ENCODE peak calls at places on chromosomes 16 and 17, in six cellular contexts. K is kidney, M is gastrocnemius medialis, W is pancreas, U is right atrium auricular region, E is transverse colon. O is an unnamed sample.
A peak's percentile ranks its signal among the peaks of the same experiment; 100 is the strongest.

GRCh38 chr16:74279805-74280204 is 16.8 kb upstream of the PSMD7 start:
- DNase-seq in K (no peak), M (no peak), W (no peak), U (no peak), E (no peak), O (no peak)

GRCh38 chr16:27706156-27706705 is 156.3 kb downstream of the KATNIP start:
- DNase-seq in K (peak; percentile 12), M (no peak), W (no peak), U (no peak), E (no peak), O (no peak)

GRCh38 chr17:52035336-52035915 is 123.1 kb downstream of the CA10 start:
- DNase-seq in K (no peak), M (no peak), W (no peak), U (no peak), E (no peak), O (no peak)

GRCh38 chr17:44543905-44544523 is 13.3 kb upstream of the FZD2 start:
- DNase-seq in K (no peak), M (no peak), W (no peak), U (no peak), E (no peak), O (no peak)

GRCh38 chr16:67372664-67373063 is 20.6 kb downstream of the TPPP3 start:
- DNase-seq in K (no peak), M (no peak), W (no peak), U (no peak), E (no peak), O (no peak)

GRCh38 chr16:30397776-30398659 is 2.8 kb downstream of the ZNF48 start:
- DNase-seq in K (no peak), M (no peak), W (no peak), U (no peak), E (no peak), O (no peak)

GRCh38 chr16:54846761-54847160 is 83.9 kb upstream of the IRX5 start:
- DNase-seq in K (no peak), M (no peak), W (no peak), U (no peak), E (no peak), O (no peak)

GRCh38 chr17:80931421-80932265 is 60.0 kb upstream of the CHMP6 start:
- DNase-seq in K (peak; percentile 34), M (no peak), W (no peak), U (no peak), E (no peak), O (no peak)

GRCh38 chr17:21512307-21513011 is 136.3 kb downstream of the KCNJ12 start:
- DNase-seq in K (no peak), M (no peak), W (no peak), U (no peak), E (no peak), O (no peak)

GRCh38 chr17:47934856-47935255 is 6.5 kb upstream of the PNPO start:
- DNase-seq in K (no peak), M (no peak), W (no peak), U (no peak), E (no peak), O (no peak)

GRCh38 chr16:54007504-54007903 is 279.1 kb downstream of the IRX3 start:
- DNase-seq in K (no peak), M (no peak), W (no peak), U (no peak), E (no peak), O (no peak)

GRCh38 chr17:61903251-61903650 is 24.5 kb downstream of the INTS2 start:
- DNase-seq in K (no peak), M (no peak), W (no peak), U (no peak), E (no peak), O (no peak)

GRCh38 chr17:4270746-4271145 is 7.0 kb upstream of the ANKFY1 start:
- DNase-seq in K (no peak), M (no peak), W (no peak), U (no peak), E (no peak), O (no peak)

GRCh38 chr16:23905027-23905426 is 69.2 kb downstream of the PRKCB start:
- DNase-seq in K (peak; percentile 79), M (no peak), W (no peak), U (no peak), E (peak; percentile 21), O (no peak)

GRCh38 chr17:82160081-82160480 is 52.6 kb downstream of the CCDC57 start:
- DNase-seq in K (peak; percentile 3), M (no peak), W (no peak), U (no peak), E (no peak), O (no peak)

GRCh38 chr17:79065105-79065670 is 9.4 kb upstream of the ENGASE start:
- DNase-seq in K (no peak), M (peak; percentile 38), W (no peak), U (no peak), E (peak; percentile 75), O (no peak)

GRCh38 chr17:8835106-8835505 is 32.4 kb downstream of the PIK3R6 start:
- DNase-seq in K (no peak), M (no peak), W (no peak), U (peak; percentile 16), E (no peak), O (no peak)

GRCh38 chr16:30948087-30948955 is 547 bp upstream of the ORAI3 start:
- DNase-seq in K (peak; percentile 97), M (peak; percentile 84), W (peak; percentile 85), U (peak; percentile 97), E (peak; percentile 81), O (peak; percentile 95)

GRCh38 chr17:79186406-79186805 is 111.8 kb downstream of the ENGASE start:
- DNase-seq in K (no peak), M (no peak), W (no peak), U (no peak), E (no peak), O (no peak)

GRCh38 chr17:79536212-79536840 is 74.5 kb downstream of the RBFOX3 start:
- DNase-seq in K (peak; percentile 52), M (no peak), W (no peak), U (no peak), E (no peak), O (no peak)

GRCh38 chr17:45248132-45248936 is 13.6 kb downstream of the SPATA32 start:
- DNase-seq in K (peak; percentile 90), M (no peak), W (peak; percentile 67), U (no peak), E (peak; percentile 83), O (peak; percentile 59)

GRCh38 chr16:83023011-83023410 is 396.2 kb downstream of the CDH13 start:
- DNase-seq in K (no peak), M (no peak), W (no peak), U (no peak), E (no peak), O (no peak)

GRCh38 chr16:88903267-88903666 is 36.8 kb upstream of the PABPN1L start:
- DNase-seq in K (no peak), M (peak; percentile 71), W (no peak), U (no peak), E (no peak), O (no peak)

DNA sequence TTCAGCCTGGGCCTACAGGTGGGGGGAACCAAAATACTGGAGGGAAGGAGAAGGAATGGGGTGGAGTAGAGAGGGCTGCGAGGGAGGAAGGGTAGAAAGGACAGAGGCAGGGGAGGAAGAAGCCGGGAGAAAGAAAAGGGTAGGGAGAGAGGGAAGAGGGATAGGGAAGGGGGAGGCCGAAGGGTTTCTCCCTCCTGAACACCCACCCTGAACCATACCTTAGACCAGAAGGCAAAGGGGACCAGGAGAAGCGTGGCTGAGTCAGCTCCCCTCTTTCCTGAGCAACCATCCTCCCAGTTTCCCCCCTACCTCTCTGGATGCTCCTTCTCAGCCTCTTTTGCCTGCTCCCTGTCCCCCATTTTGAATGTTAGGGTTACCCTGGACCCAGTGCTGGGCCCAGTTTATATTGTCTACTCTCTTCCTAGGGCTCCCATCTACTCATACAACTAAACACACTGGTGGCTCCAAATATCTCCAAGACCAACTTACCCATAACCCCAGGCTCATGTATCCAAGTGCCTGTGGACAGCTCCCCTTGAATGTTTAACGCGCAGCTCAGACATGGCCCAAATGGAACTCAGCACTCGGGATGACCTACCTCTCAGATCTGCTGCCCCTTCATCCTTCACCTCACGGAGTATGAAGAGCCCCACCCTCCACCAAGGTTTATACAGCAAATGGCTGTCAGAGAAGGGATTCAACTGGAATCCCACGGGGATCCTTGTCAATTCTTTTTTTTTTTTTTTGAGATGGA is 7.8 kb downstream of the TSPOAP1 start:
- DNase-seq in K (peak; percentile 6), M (no peak), W (no peak), U (no peak), E (no peak), O (no peak)
- H3K27ac ChIP-seq in K (no peak overlapping the region), M (no peak overlapping the region), W (no peak overlapping the region), U (no peak overlapping the region), E (no peak overlapping the region), O (no peak overlapping the region)

GRCh38 chr16:35391328-35391727 is 1931.9 kb downstream of the TP53TG3F start:
- DNase-seq in K (no peak), M (no peak), W (peak; percentile 51), U (no peak), E (no peak), O (peak; percentile 35)
- TF ChIP-seq CTCF in K (peak; percentile 29), M (no peak), W (peak; percentile 52), U (peak; percentile 71), E (peak; percentile 41), O (no peak)

GRCh38 chr16:57540906-57541753 is 1.3 kb upstream of the ADGRG5 start:
- DNase-seq in K (peak; percentile 39), M (no peak), W (no peak), U (peak; percentile 44), E (no peak), O (no peak)

GRCh38 chr16:57541754-57542435 is 548 bp upstream of the ADGRG5 start:
- DNase-seq in K (peak; percentile 39), M (no peak), W (no peak), U (peak; percentile 52), E (no peak), O (no peak)

GRCh38 chr16:57539072-57539796 is 2.9 kb upstream of the CCDC102A start:
- DNase-seq in K (no peak), M (no peak), W (no peak), U (peak; percentile 38), E (no peak), O (no peak)

GRCh38 chr16:57538235-57538711 is 1.9 kb upstream of the CCDC102A start:
- DNase-seq in K (peak; percentile 46), M (peak; percentile 3), W (no peak), U (no peak), E (no peak), O (no peak)

GRCh38 chr16:57540387-57540786 is 2.1 kb upstream of the ADGRG5 start:
- DNase-seq in K (peak; percentile 21), M (no peak), W (no peak), U (peak; percentile 40), E (no peak), O (no peak)
- H3K27ac ChIP-seq in K (no peak overlapping the region), M (no peak overlapping the region), W (no peak overlapping the region), U (no peak overlapping the region), E (no peak overlapping the region), O (no peak overlapping the region)

DNA sequence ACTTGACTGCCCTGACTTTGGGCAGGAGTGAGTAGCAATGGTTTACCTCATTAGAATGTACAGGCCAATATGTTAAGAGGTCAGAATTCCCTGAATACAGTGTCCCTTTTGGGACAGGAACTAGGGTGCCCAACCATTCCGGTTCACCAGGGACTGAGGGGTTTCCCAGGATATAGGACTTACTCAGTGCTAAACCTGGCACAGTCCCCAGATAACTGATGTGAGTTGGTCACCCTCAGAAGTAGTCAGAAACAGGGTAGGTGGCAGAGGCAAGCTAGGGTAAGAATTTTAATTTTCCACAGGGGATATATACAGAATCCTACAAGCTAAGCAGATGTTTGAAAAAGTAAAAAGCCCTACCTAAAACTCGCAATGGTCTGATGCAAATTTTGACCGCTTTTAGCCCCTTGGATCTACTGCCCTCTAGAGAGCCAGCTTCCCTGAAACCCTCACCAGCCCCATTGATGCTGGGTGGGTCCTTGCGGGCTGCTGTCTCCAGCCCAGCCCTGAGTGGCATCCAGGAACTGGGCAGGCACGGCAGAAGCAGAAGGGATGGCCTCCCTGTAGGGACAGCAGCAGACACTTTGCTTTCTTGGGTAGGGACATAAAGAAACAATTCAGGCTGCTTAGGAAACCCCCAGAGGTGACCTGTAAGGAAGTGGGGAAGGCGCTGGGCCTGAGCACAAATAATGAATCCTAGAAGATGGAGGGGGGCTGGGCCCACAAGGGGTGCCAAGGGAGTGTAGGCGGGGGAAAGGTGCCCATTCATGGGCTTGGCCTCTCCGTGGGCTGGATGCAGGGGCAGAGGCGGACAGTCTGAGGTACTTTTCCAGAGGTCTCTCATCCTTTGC is 434.8 kb downstream of the SLC39A11 start:
- DNase-seq in K (no peak), M (no peak), W (no peak), U (no peak), E (no peak), O (no peak)
- TF ChIP-seq CTCF in K (no peak), M (no peak), W (no peak), U (no peak), E (peak; percentile 9), O (no peak)